ENCODE peak calls at places on chromosomes 6 and 20, in nine cellular contexts. S is IMR-90; N is brain microvascular endothelial cell; P is occipital lobe; A is H7; X is RCC 7860; Z is activated CD4-positive, CD25-positive, alpha-beta regulatory T cell treated with anti-CD3 and anti-CD28 coated beads, Interleukin-2, amount 50 U/mL, for 16 hours; H is NCI-H2081 treated with DMSO at 0.1 percent for 48 hours; F is type B pancreatic cell. T is an unnamed sample.

GRCh38 chr6:10759884-10760329 is 12.3 kb downstream of the TMEM14B start:
- DNase-seq in S (peak), N (peak), P (no peak), A (no peak), X (peak), Z (no peak), H (no peak), F (no peak), T (no peak)

GRCh38 chr6:166998256-166999144 is 697 bp upstream of the CEP43 start:
- DNase-seq in S (no peak), N (peak), P (no peak), A (peak), X (no peak), Z (no peak), H (no peak), F (no peak), T (no peak)

GRCh38 chr6:149211046-149211571 is 106.4 kb upstream of the TAB2 start:
- DNase-seq in S (peak), N (peak), P (no peak), A (no peak), X (no peak), Z (no peak), H (no peak), F (no peak), T (no peak)

GRCh38 chr6:106473807-106474206 is 113.3 kb downstream of the CRYBG1 start:
- DNase-seq in S (peak), N (no peak), P (no peak), A (no peak), X (no peak), Z (no peak), H (no peak), F (no peak), T (no peak)

GRCh38 chr6:45965787-45966186 is 49.9 kb downstream of the CLIC5 start:
- DNase-seq in S (peak), N (peak), P (no peak), A (no peak), X (peak), Z (no peak), H (no peak), F (no peak), T (peak)

GRCh38 chr20:46312075-46312944 is 4.0 kb upstream of the CDH22 start:
- DNase-seq in S (no peak), N (no peak), P (no peak), A (peak), X (no peak), Z (no peak), H (no peak), F (no peak), T (no peak)

GRCh38 chr20:39103732-39104131 is 141.6 kb downstream of the DHX35 start:
- DNase-seq in S (no peak), N (no peak), P (no peak), A (no peak), X (no peak), Z (no peak), H (no peak), F (no peak), T (no peak)

GRCh38 chr6:21845018-21845417 is 251.5 kb downstream of the SOX4 start:
- DNase-seq in S (no peak), N (no peak), P (no peak), A (no peak), X (no peak), Z (no peak), H (no peak), F (no peak), T (no peak)

GRCh38 chr20:56590888-56591287 is 38.2 kb upstream of the TFAP2C start:
- DNase-seq in S (no peak), N (no peak), P (no peak), A (no peak), X (no peak), Z (no peak), H (no peak), F (no peak), T (no peak)

GRCh38 chr6:30513451-30513850 is 24.1 kb downstream of the HLA-E start:
- DNase-seq in S (no peak), N (no peak), P (no peak), A (no peak), X (no peak), Z (no peak), H (no peak), F (no peak), T (no peak)

GRCh38 chr20:62210496-62210855 is 9.6 kb downstream of the HRH3 start:
- DNase-seq in S (no peak), N (no peak), P (no peak), A (no peak), X (no peak), Z (no peak), H (peak), F (no peak), T (no peak)

GRCh38 chr6:12200025-12200424 is 90.1 kb upstream of the EDN1 start:
- DNase-seq in S (no peak), N (no peak), P (no peak), A (no peak), X (no peak), Z (no peak), H (no peak), F (no peak), T (no peak)

GRCh38 chr6:130485870-130486269 is 120.1 kb downstream of the TMEM200A start:
- DNase-seq in S (no peak), N (no peak), P (no peak), A (no peak), X (no peak), Z (no peak), H (no peak), F (no peak), T (no peak)

GRCh38 chr20:31607640-31608255 is 2.7 kb downstream of the ID1 start:
- DNase-seq in S (no peak), N (no peak), P (no peak), A (peak), X (peak), Z (no peak), H (no peak), F (no peak), T (no peak)

GRCh38 chr6:167566711-167567141 is 241.8 kb downstream of the TTLL2 start:
- DNase-seq in S (no peak), N (no peak), P (no peak), A (peak), X (no peak), Z (no peak), H (no peak), F (peak), T (no peak)

T was measured in hepatic stellate cell.